ENCODE peak calls at places on chromosomes 2 and 18, in six cellular contexts. X, B, N, O, M and D are unnamed samples.

GRCh38 chr2:191710411-191710900 is 32.5 kb downstream of the NABP1 start:
- DNase-seq in X (peak), O (no peak), M (no peak), B (no peak), N (no peak), D (no peak)

GRCh38 chr2:112189001-112189556 is 50.9 kb downstream of the FBLN7 start:
- DNase-seq in X (no peak), B (no peak), O (no peak), N (no peak), M (no peak), D (peak)

GRCh38 chr2:18834341-18834740 is 245.0 kb upstream of the NT5C1B start:
- DNase-seq in X (peak), O (no peak), N (no peak), B (no peak), M (no peak), D (no peak)

GRCh38 chr2:151344906-151345305 is 12.5 kb upstream of the TNFAIP6 start:
- DNase-seq in M (no peak), X (no peak), N (no peak), B (no peak), O (no peak), D (no peak)

GRCh38 chr2:110858135-110858737 is 125.9 kb downstream of the ACOXL start:
- DNase-seq in O (peak), N (no peak), X (no peak), B (peak), M (no peak), D (peak)

GRCh38 chr2:219615894-219616293 is 11.5 kb upstream of the SLC4A3 start:
- DNase-seq in N (peak), B (no peak), O (no peak), X (no peak), M (no peak), D (no peak)

GRCh38 chr2:34652636-34653035 is 1053.5 kb upstream of the FAM98A start:
- DNase-seq in O (no peak), N (no peak), X (peak), B (no peak), M (no peak), D (no peak)

GRCh38 chr2:60555794-60556161 is 2.3 kb upstream of the BCL11A start:
- DNase-seq in O (no peak), N (no peak), B (no peak), M (no peak), X (no peak), D (no peak)

GRCh38 chr18:48786621-48787522 is 163.9 kb downstream of the SMAD7 start:
- DNase-seq in B (no peak), X (no peak), M (no peak), N (peak), O (no peak), D (no peak)

GRCh38 chr18:68861365-68861764 is 63.5 kb downstream of the CCDC102B start:
- DNase-seq in N (no peak), B (no peak), M (no peak), O (no peak), X (no peak), D (no peak)

GRCh38 chr2:216691210-216691741 is 4.1 kb downstream of the IGFBP5 start:
- DNase-seq in M (peak), N (peak), O (no peak), B (no peak), X (peak), D (peak)

GRCh38 chr2:95046371-95047112 is 21.0 kb downstream of the MAL start:
- DNase-seq in X (no peak), O (no peak), B (no peak), M (no peak), N (peak), D (no peak)

GRCh38 chr2:121536347-121536746 is 5.7 kb downstream of the RNU4ATAC start:
- DNase-seq in B (no peak), M (no peak), N (no peak), X (no peak), O (no peak), D (no peak)

GRCh38 chr2:29213871-29214341 is 98.7 kb downstream of the CLIP4 start:
- DNase-seq in X (no peak), B (no peak), M (no peak), N (no peak), O (no peak), D (no peak)

GRCh38 chr2:114714316-114714715 is 271.9 kb downstream of the DPP10 start:
- DNase-seq in O (no peak), N (no peak), M (no peak), X (no peak), B (no peak), D (no peak)

GRCh38 chr2:7745369-7745768 is 828.2 kb downstream of the RNF144A start:
- DNase-seq in B (no peak), M (no peak), O (no peak), N (no peak), X (no peak), D (no peak)

GRCh38 chr2:241897231-241897916 is 27.8 kb downstream of the RTP5 start:
- DNase-seq in M (no peak), X (no peak), B (no peak), N (peak), O (no peak), D (no peak)

GRCh38 chr2:40668435-40668834 is 216.5 kb upstream of the SLC8A1 start:
- DNase-seq in O (no peak), M (no peak), N (no peak), X (peak), B (no peak), D (no peak)

GRCh38 chr2:166127217-166128155 is at the start of gene SCN1A:
- DNase-seq in X (peak), N (no peak), M (no peak), O (no peak), B (no peak), D (no peak)

GRCh38 chr2:239711911-239712570 is 311.2 kb upstream of the HDAC4 start:
- DNase-seq in O (no peak), N (peak), X (no peak), B (no peak), M (no peak), D (no peak)

GRCh38 chr2:40220177-40220925 is 231.5 kb downstream of the SLC8A1 start:
- DNase-seq in N (no peak), O (no peak), B (no peak), X (peak), M (peak), D (no peak)

GRCh38 chr18:5294113-5294617 is 1.4 kb downstream of the ZBTB14 start:
- DNase-seq in B (peak), M (no peak), O (no peak), X (no peak), N (peak), D (peak)

GRCh38 chr18:44771957-44772917 is 91.5 kb downstream of the SETBP1 start:
- DNase-seq in M (no peak), O (no peak), N (peak), B (no peak), X (peak), D (no peak)

GRCh38 chr2:98454073-98454472 is 9.4 kb downstream of the INPP4A start:
- DNase-seq in M (no peak), O (no peak), B (no peak), N (no peak), X (no peak), D (no peak)

GRCh38 chr2:209519911-209520310 is 96.1 kb downstream of the MAP2 start:
- DNase-seq in X (no peak), O (no peak), M (no peak), B (no peak), N (no peak), D (no peak)

GRCh38 chr18:23816740-23817139 is 127.5 kb downstream of the LAMA3 start:
- DNase-seq in O (no peak), B (no peak), N (no peak), M (peak), X (no peak), D (no peak)

GRCh38 chr2:55883339-55883738 is 40.2 kb downstream of the EFEMP1 start:
- DNase-seq in X (peak), N (no peak), B (no peak), M (no peak), O (no peak), D (no peak)

GRCh38 chr2:234116050-234116449 is 65.5 kb downstream of the SPP2 start:
- DNase-seq in B (no peak), M (no peak), O (no peak), X (no peak), N (no peak), D (no peak)

GRCh38 chr2:230762317-230762896 is 49.8 kb downstream of the CAB39 start:
- DNase-seq in N (no peak), M (no peak), X (no peak), O (no peak), B (peak), D (peak)

GRCh38 chr2:221018262-221018661 is 553.8 kb downstream of the EPHA4 start:
- DNase-seq in B (no peak), O (no peak), N (no peak), M (no peak), X (no peak), D (no peak)

GRCh38 chr2:188518391-188518790 is 226.7 kb downstream of the GULP1 start:
- DNase-seq in M (no peak), X (peak), N (no peak), O (no peak), B (no peak), D (no peak)

GRCh38 chr2:174023591-174024523 is 58.7 kb upstream of the SP3 start:
- DNase-seq in O (no peak), M (peak), N (no peak), B (no peak), X (peak), D (peak)

GRCh38 chr18:65876310-65876709 is 125.5 kb downstream of the CDH7 start:
- DNase-seq in M (no peak), B (no peak), N (no peak), O (no peak), X (no peak), D (no peak)

GRCh38 chr2:160842286-160842685 is 317.9 kb upstream of the TANK start:
- DNase-seq in X (no peak), M (no peak), O (no peak), B (no peak), N (no peak), D (no peak)

GRCh38 chr2:61949458-61950107 is 44.1 kb downstream of the COMMD1 start:
- DNase-seq in M (no peak), X (no peak), O (no peak), N (no peak), B (no peak), D (no peak)

GRCh38 chr2:78778756-78779510 is 246.6 kb upstream of the REG3G start:
- DNase-seq in B (no peak), O (no peak), N (peak), M (no peak), X (no peak), D (no peak)

GRCh38 chr2:219542931-219543595 is 546 bp downstream of the CHPF start:
- DNase-seq in N (no peak), O (no peak), X (peak), M (peak), B (no peak), D (peak)

DNA sequence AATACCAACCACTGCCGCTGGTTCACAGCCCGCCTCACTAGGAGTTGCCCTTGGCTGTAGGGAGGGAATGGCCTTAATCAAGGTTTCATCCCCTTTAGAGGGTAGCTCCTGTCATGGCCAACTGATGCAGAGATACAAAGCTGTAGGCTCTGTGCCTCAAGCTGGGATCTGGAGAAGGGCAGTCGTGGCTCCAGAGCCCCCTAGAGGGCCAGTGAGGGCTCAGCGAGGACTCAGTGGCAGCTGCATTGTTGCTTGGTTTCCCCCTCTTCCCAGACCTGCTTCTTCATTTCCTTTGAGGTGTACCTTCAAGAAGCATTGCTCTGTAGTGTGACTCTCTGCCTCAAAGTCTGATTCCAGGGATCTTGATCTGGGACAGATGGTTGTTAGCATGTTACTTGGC is 302.1 kb downstream of the LPIN1 start:
- DNase-seq in B (no peak), N (no peak), M (no peak), X (no peak), O (no peak), D (peak)
- TF ChIP-seq CTCF in B (no peak), N (no peak), M (no peak), X (no peak), O (peak), D (no peak)

GRCh38 chr2:227325056-227325823 is at the start of gene MFF:
- DNase-seq in B (peak), N (peak), M (peak), X (peak), O (peak), D (peak)
- TF ChIP-seq CTCF in B (peak), N (peak), M (no peak), X (peak), O (peak), D (peak)

GRCh38 chr18:14978962-14979535 is 231.1 kb downstream of the ANKRD30B start:
- DNase-seq in M (peak), B (no peak), N (no peak), O (no peak), X (peak), D (peak)
- TF ChIP-seq CTCF in M (no peak), B (no peak), N (peak), O (no peak), X (peak), D (peak)

DNA sequence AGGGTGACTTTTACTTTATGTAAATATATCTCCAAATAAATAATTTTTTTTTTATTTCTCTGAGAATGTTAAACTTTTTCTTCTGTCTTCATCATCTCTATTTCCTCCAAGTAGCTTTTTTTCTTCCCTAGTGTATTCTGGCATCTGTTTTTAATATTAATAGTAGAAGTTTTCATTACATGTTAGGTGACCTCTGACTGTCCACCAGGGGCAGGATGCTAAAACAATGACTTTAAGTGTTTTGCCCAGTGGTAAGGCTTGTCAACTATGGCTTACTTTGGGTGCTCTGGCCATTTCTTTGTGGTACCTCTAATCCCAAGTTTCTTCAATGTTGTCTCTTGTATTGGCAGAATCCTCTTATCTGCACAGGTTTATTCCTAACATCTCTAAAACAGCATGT is 127.1 kb downstream of the SRBD1 start:
- DNase-seq in B (no peak), M (no peak), O (no peak), N (no peak), X (peak), D (no peak)
- TF ChIP-seq CTCF in B (no peak), M (no peak), O (peak), N (no peak), X (peak), D (peak)

GRCh38 chr2:168443818-168444217 is 12.3 kb upstream of the CERS6 start:
- DNase-seq in O (no peak), N (no peak), M (no peak), B (no peak), X (no peak), D (no peak)
- TF ChIP-seq CTCF in O (no peak), N (no peak), M (no peak), B (no peak), X (no peak), D (no peak)

DNA sequence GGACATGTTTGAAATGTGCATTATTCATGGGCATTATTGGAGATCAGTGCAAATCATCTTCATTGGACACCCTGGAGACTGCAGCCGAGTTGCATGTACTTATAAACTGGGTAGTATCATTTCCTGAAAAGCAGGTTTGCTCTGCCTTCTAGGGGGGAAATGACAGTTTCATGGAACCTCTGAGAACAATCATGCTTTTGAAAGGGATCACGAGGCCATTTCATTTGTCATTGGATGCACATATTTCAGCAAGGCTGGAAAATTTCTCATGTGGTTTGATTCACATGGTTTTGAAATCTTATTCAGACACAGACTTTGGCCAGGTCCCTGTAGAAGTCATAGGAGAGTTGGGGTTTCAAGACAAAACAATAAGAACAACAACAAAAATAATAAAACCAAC is 462.8 kb upstream of the MEX3C start:
- DNase-seq in N (no peak), M (no peak), O (no peak), X (no peak), B (no peak), D (no peak)
- TF ChIP-seq CTCF in N (no peak), M (no peak), O (no peak), X (no peak), B (no peak), D (no peak)